ENCODE peak calls at places on chromosome 20, in five cellular contexts. P, B, L, Z and T are unnamed samples.

GRCh38 chr20:12093062-12093796 is 175.5 kb downstream of the BTBD3 start:
- DNase-seq in B (no peak), P (no peak), L (no peak), Z (no peak), T (no peak)

GRCh38 chr20:768426-768978 is at the start of gene SLC52A3:
- DNase-seq in Z (peak; percentile 70), L (no peak), B (peak; percentile 71), P (peak; percentile 86), T (no peak)

GRCh38 chr20:20466341-20466879 is 98.5 kb downstream of the INSM1 start:
- DNase-seq in P (no peak), B (no peak), Z (no peak), L (no peak), T (no peak)

GRCh38 chr20:45823949-45824835 is 2.9 kb downstream of the TNNC2 start:
- DNase-seq in Z (no peak), B (no peak), L (no peak), P (no peak), T (no peak)

GRCh38 chr20:17966432-17967312 is 1.9 kb downstream of the SNX5 start:
- DNase-seq in B (no peak), L (no peak), P (no peak), Z (no peak), T (no peak)

GRCh38 chr20:46642265-46642942 is 8.9 kb downstream of the SLC13A3 start:
- DNase-seq in P (no peak), B (no peak), Z (no peak), L (no peak), T (no peak)

GRCh38 chr20:568097-568864 is 24.7 kb upstream of the CSNK2A1 start:
- DNase-seq in B (no peak), P (no peak), Z (no peak), L (no peak), T (no peak)

GRCh38 chr20:56626367-56627121 is 2.6 kb upstream of the TFAP2C start:
- DNase-seq in L (no peak), P (peak; percentile 10), B (no peak), Z (no peak), T (no peak)

GRCh38 chr20:266213-266603 is 8.7 kb downstream of the DEFB132 start:
- DNase-seq in P (no peak), Z (no peak), L (no peak), B (no peak), T (no peak)

GRCh38 chr20:11432407-11432806 is 485.3 kb upstream of the BTBD3 start:
- DNase-seq in B (no peak), L (no peak), Z (no peak), P (no peak), T (peak; percentile 68)

DNA sequence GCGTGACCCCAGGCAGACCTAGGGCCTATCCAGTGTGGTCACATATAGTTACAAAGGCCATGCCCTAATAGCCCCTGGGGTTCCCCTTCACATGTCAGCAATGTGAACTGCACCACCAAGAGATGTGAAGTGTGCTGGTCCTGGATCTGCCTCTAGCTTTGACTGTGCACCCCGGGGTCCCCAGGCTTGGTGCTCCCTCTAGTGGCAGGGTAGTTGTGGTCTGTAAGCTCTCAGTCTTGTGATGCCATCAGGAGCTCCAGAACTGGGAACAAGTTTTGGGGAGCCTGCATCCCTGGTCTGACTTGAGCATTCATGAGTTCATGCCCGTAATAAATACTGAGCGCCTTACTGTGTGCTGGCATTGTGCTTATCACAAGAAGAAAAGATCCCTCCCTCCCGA is 143.4 kb downstream of the DHX35 start:
- DNase-seq in P (no peak), Z (no peak), L (no peak), B (no peak), T (no peak)
- TF ChIP-seq CTCF in P (peak; percentile 45), Z (no peak), L (no peak), B (no peak), T (no peak)

GRCh38 chr20:62515280-62515679 is 39.5 kb upstream of the GATA5 start:
- DNase-seq in L (no peak), P (no peak), B (no peak), Z (no peak), T (no peak)
- H3K27ac ChIP-seq in L (no peak overlapping the region), P (no peak overlapping the region), B (no peak overlapping the region), Z (no peak overlapping the region), T (no peak overlapping the region)

GRCh38 chr20:22582386-22582959 is 1.9 kb downstream of the FOXA2 start:
- DNase-seq in Z (no peak), L (no peak), B (no peak), P (no peak), T (no peak)
- H3K4me3 ChIP-seq in Z (peak overlapping the region; percentile 54), L (peak overlapping the region; percentile 53), B (peak overlapping the region; percentile 65), P (no peak overlapping the region), T (no peak overlapping the region)

DNA sequence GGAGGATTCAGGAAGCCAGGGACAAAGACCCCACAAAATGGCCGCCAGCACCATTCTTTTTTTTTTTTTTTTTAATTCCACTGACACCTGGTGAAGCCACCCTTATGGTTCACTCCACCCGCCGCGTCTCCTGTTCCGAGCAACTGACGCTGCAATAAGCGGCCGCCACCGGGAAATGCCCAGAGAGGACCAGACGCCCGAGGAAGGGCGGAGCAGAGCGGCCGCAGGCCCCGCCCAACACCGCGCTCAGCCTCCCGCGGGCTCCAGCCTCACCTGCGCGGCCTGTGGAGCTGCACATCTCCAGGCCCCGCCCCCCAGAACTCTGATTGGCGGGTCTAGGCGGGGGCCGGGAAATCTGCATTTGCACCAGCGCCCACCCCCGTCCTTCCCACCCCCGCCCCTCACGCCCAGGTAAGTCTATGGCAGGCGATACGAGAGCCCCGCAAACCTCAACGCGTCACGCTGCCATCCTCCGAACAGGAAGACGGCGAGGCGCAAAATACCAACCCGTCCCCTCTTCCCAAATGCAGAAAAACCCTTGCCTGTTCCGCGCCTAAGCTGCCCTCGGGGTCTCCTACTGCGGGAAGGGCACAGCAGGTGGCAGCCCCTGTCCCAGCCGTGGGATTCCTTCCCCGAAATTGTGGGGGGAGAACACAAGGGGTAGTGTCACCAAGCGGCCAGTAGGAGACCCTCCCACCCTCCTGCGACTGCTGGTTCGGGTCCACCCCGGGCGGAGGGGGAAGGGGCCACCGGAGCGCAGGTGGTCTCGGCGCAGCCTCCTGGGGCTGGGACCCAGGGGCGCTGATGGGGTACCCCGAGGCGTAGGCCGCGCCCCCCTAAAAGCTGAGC is 948 bp downstream of the ATP9A start:
- DNase-seq in Z (peak; percentile 81), L (peak; percentile 77), B (peak; percentile 87), P (peak; percentile 85), T (no peak)
- TF ChIP-seq CTCF in Z (peak; percentile 14), L (peak; percentile 27), B (no peak), P (peak; percentile 33), T (peak; percentile 48)

GRCh38 chr20:63082308-63082938 is 75.7 kb upstream of the BHLHE23 start:
- DNase-seq in P (no peak), L (peak; percentile 41), B (no peak), Z (no peak), T (no peak)
- H3K27ac ChIP-seq in P (no peak overlapping the region), L (no peak overlapping the region), B (no peak overlapping the region), Z (no peak overlapping the region), T (no peak overlapping the region)